ENCODE peak calls at places on chromosomes 6 and 20, in nine cellular contexts. One of them, this sample, is unnamed.
A peak's percentile ranks its signal among the peaks of the same experiment; 100 is the strongest.

GRCh38 chr6:129954749-129955431 is 63.5 kb upstream of the L3MBTL3 start:
- DNase-seq in A549: no peak
- DNase-seq in K562: no peak
- DNase-seq in WTC11: no peak
- DNase-seq in H1: no peak
- DNase-seq in endothelial cell of umbilical vein: no peak
- DNase-seq in HCT116: no peak
- DNase-seq in HepG2: no peak
- DNase-seq in SK-N-SH: no peak
- DNase-seq in this sample: no peak

GRCh38 chr6:88577461-88577860 is 386.0 kb downstream of the RNGTT start:
- DNase-seq in WTC11: no peak
- DNase-seq in H1: no peak
- DNase-seq in A549: no peak
- DNase-seq in HepG2: no peak
- DNase-seq in SK-N-SH: no peak
- DNase-seq in endothelial cell of umbilical vein: no peak
- DNase-seq in K562: no peak
- DNase-seq in HCT116: no peak
- DNase-seq in this sample: no peak

GRCh38 chr20:49505518-49505917 is 23.1 kb upstream of the KCNB1 start:
- DNase-seq in HCT116: no peak
- DNase-seq in A549: no peak
- DNase-seq in WTC11: peak; percentile 66
- DNase-seq in H1: peak; percentile 75
- DNase-seq in endothelial cell of umbilical vein: peak; percentile 47
- DNase-seq in K562: no peak
- DNase-seq in SK-N-SH: peak; percentile 78
- DNase-seq in HepG2: no peak
- DNase-seq in this sample: no peak

GRCh38 chr6:21022343-21023107 is 488.3 kb downstream of the CDKAL1 start:
- DNase-seq in HCT116: peak; percentile 85
- DNase-seq in WTC11: no peak
- DNase-seq in HepG2: peak; percentile 87
- DNase-seq in SK-N-SH: no peak
- DNase-seq in H1: no peak
- DNase-seq in A549: no peak
- DNase-seq in K562: no peak
- DNase-seq in endothelial cell of umbilical vein: peak; percentile 92
- DNase-seq in this sample: peak; percentile 90

GRCh38 chr6:134000443-134000842 is 47.4 kb downstream of the TBPL1 start:
- DNase-seq in K562: no peak
- DNase-seq in endothelial cell of umbilical vein: no peak
- DNase-seq in WTC11: no peak
- DNase-seq in HepG2: no peak
- DNase-seq in A549: no peak
- DNase-seq in HCT116: no peak
- DNase-seq in H1: no peak
- DNase-seq in SK-N-SH: no peak
- DNase-seq in this sample: no peak

GRCh38 chr6:62150048-62150663 is 135.9 kb downstream of the KHDRBS2 start:
- DNase-seq in endothelial cell of umbilical vein: no peak
- DNase-seq in A549: peak; percentile 0
- DNase-seq in H1: no peak
- DNase-seq in WTC11: no peak
- DNase-seq in HCT116: peak; percentile 6
- DNase-seq in HepG2: peak; percentile 72
- DNase-seq in SK-N-SH: peak; percentile 29
- DNase-seq in K562: peak; percentile 17
- DNase-seq in this sample: no peak

GRCh38 chr6:152635949-152636674 is 1.1 kb downstream of the SYNE1 start:
- DNase-seq in K562: no peak
- DNase-seq in A549: no peak
- DNase-seq in endothelial cell of umbilical vein: peak; percentile 10
- DNase-seq in WTC11: peak; percentile 24
- DNase-seq in HCT116: no peak
- DNase-seq in SK-N-SH: peak; percentile 56
- DNase-seq in HepG2: no peak
- DNase-seq in H1: peak; percentile 59
- DNase-seq in this sample: no peak

GRCh38 chr6:53827485-53827884 is 32.7 kb downstream of the LRRC1 start:
- DNase-seq in HCT116: no peak
- DNase-seq in K562: no peak
- DNase-seq in HepG2: no peak
- DNase-seq in endothelial cell of umbilical vein: no peak
- DNase-seq in A549: no peak
- DNase-seq in H1: no peak
- DNase-seq in WTC11: no peak
- DNase-seq in SK-N-SH: no peak
- DNase-seq in this sample: no peak

GRCh38 chr20:25860531-25861150 is 164.0 kb upstream of the ZNF337 start:
- DNase-seq in endothelial cell of umbilical vein: no peak
- DNase-seq in HepG2: no peak
- DNase-seq in WTC11: no peak
- DNase-seq in H1: no peak
- DNase-seq in K562: no peak
- DNase-seq in A549: no peak
- DNase-seq in SK-N-SH: no peak
- DNase-seq in HCT116: no peak
- DNase-seq in this sample: no peak

GRCh38 chr6:49637333-49637698 is 677 bp upstream of the RHAG start:
- DNase-seq in WTC11: no peak
- DNase-seq in SK-N-SH: no peak
- DNase-seq in A549: no peak
- DNase-seq in endothelial cell of umbilical vein: no peak
- DNase-seq in HepG2: no peak
- DNase-seq in K562: no peak
- DNase-seq in H1: no peak
- DNase-seq in HCT116: no peak
- DNase-seq in this sample: no peak

GRCh38 chr20:41213150-41213820 is 75.9 kb downstream of the PLCG1 start:
- DNase-seq in A549: no peak
- DNase-seq in K562: no peak
- DNase-seq in H1: no peak
- DNase-seq in endothelial cell of umbilical vein: peak; percentile 22
- DNase-seq in HCT116: no peak
- DNase-seq in WTC11: no peak
- DNase-seq in SK-N-SH: peak; percentile 23
- DNase-seq in HepG2: no peak
- DNase-seq in this sample: no peak

GRCh38 chr6:1296079-1296478 is 15.8 kb upstream of the FOXQ1 start:
- DNase-seq in A549: no peak
- DNase-seq in H1: no peak
- DNase-seq in endothelial cell of umbilical vein: no peak
- DNase-seq in SK-N-SH: no peak
- DNase-seq in K562: no peak
- DNase-seq in WTC11: no peak
- DNase-seq in HCT116: no peak
- DNase-seq in HepG2: no peak
- DNase-seq in this sample: no peak

GRCh38 chr6:1295420-1295819 is 16.5 kb upstream of the FOXQ1 start:
- DNase-seq in WTC11: no peak
- DNase-seq in K562: no peak
- DNase-seq in HCT116: no peak
- DNase-seq in SK-N-SH: no peak
- DNase-seq in endothelial cell of umbilical vein: no peak
- DNase-seq in H1: no peak
- DNase-seq in A549: no peak
- DNase-seq in HepG2: no peak
- DNase-seq in this sample: no peak

GRCh38 chr6:1296542-1296941 is 15.4 kb upstream of the FOXQ1 start:
- DNase-seq in H1: no peak
- DNase-seq in HepG2: no peak
- DNase-seq in endothelial cell of umbilical vein: no peak
- DNase-seq in A549: no peak
- DNase-seq in WTC11: no peak
- DNase-seq in HCT116: no peak
- DNase-seq in K562: no peak
- DNase-seq in SK-N-SH: no peak
- DNase-seq in this sample: no peak

GRCh38 chr6:1298768-1299167 is 13.1 kb upstream of the FOXQ1 start:
- DNase-seq in A549: no peak
- DNase-seq in HCT116: no peak
- DNase-seq in endothelial cell of umbilical vein: no peak
- DNase-seq in K562: no peak
- DNase-seq in WTC11: no peak
- DNase-seq in H1: no peak
- DNase-seq in HepG2: no peak
- DNase-seq in SK-N-SH: no peak
- DNase-seq in this sample: no peak

DNA sequence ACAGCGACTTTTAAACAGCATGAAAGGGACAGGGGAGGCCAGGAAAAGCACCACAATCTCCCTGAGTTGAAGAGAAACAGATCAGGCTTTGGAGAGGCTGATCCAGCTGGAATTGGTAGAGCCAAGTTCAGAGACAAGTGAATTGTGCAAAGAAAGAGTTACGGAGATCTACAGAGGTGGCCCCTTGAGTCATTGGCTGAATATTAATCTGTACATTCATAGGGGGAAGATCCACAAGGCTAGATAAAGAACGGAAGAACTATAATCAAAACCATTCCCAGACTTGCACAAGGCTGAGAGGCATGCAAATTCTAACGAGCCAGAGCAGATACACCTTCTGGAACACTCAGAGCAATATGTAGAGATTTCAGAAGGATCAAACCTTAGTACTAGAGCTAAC is 14.2 kb upstream of the FOXQ1 start:
- DNase-seq in endothelial cell of umbilical vein: no peak
- DNase-seq in K562: no peak
- DNase-seq in WTC11: no peak
- DNase-seq in A549: peak; percentile 47
- DNase-seq in SK-N-SH: no peak
- DNase-seq in HCT116: no peak
- DNase-seq in HepG2: no peak
- DNase-seq in H1: no peak
- DNase-seq in this sample: no peak
- TF ChIP-seq MAX in endothelial cell of umbilical vein: no peak
- TF ChIP-seq MAX in K562: no peak
- TF ChIP-seq MAX in WTC11: no peak
- TF ChIP-seq MAX in A549: no peak
- TF ChIP-seq MAX in SK-N-SH: no peak
- TF ChIP-seq MAX in HCT116: no peak
- TF ChIP-seq MAX in HepG2: no peak
- TF ChIP-seq MAX in H1: no peak
- TF ChIP-seq MAX in this sample: no peak

GRCh38 chr6:106973018-106973840 is 1.3 kb downstream of the CD24 start:
- DNase-seq in endothelial cell of umbilical vein: no peak
- DNase-seq in A549: peak; percentile 33
- DNase-seq in H1: no peak
- DNase-seq in WTC11: peak; percentile 49
- DNase-seq in SK-N-SH: peak; percentile 79
- DNase-seq in HCT116: no peak
- DNase-seq in HepG2: no peak
- DNase-seq in K562: no peak
- DNase-seq in this sample: no peak
- TF ChIP-seq MAX in endothelial cell of umbilical vein: no peak
- TF ChIP-seq MAX in A549: no peak
- TF ChIP-seq MAX in H1: no peak
- TF ChIP-seq MAX in WTC11: no peak
- TF ChIP-seq MAX in SK-N-SH: no peak
- TF ChIP-seq MAX in HCT116: no peak
- TF ChIP-seq MAX in HepG2: no peak
- TF ChIP-seq MAX in K562: no peak
- TF ChIP-seq MAX in this sample: no peak

GRCh38 chr20:57619053-57619831 is 984 bp downstream of the ZBP1 start:
- DNase-seq in HepG2: no peak
- DNase-seq in WTC11: no peak
- DNase-seq in A549: no peak
- DNase-seq in HCT116: no peak
- DNase-seq in H1: peak; percentile 26
- DNase-seq in endothelial cell of umbilical vein: no peak
- DNase-seq in SK-N-SH: no peak
- DNase-seq in K562: no peak
- DNase-seq in this sample: peak; percentile 93
- TF ChIP-seq MAX in HepG2: no peak
- TF ChIP-seq MAX in WTC11: no peak
- TF ChIP-seq MAX in A549: no peak
- TF ChIP-seq MAX in HCT116: no peak
- TF ChIP-seq MAX in H1: no peak
- TF ChIP-seq MAX in endothelial cell of umbilical vein: no peak
- TF ChIP-seq MAX in SK-N-SH: no peak
- TF ChIP-seq MAX in K562: no peak
- TF ChIP-seq MAX in this sample: no peak

GRCh38 chr20:62780204-62780603 is 16.1 kb upstream of the MRGBP start:
- DNase-seq in SK-N-SH: no peak
- DNase-seq in WTC11: no peak
- DNase-seq in H1: no peak
- DNase-seq in HepG2: no peak
- DNase-seq in A549: no peak
- DNase-seq in K562: no peak
- DNase-seq in HCT116: no peak
- DNase-seq in endothelial cell of umbilical vein: no peak
- DNase-seq in this sample: no peak

GRCh38 chr20:62782893-62783278 is 13.4 kb upstream of the MRGBP start:
- DNase-seq in SK-N-SH: no peak
- DNase-seq in HCT116: no peak
- DNase-seq in H1: no peak
- DNase-seq in endothelial cell of umbilical vein: no peak
- DNase-seq in WTC11: no peak
- DNase-seq in A549: no peak
- DNase-seq in K562: no peak
- DNase-seq in HepG2: no peak
- DNase-seq in this sample: no peak

GRCh38 chr20:62784497-62784896 is 11.8 kb upstream of the MRGBP start:
- DNase-seq in SK-N-SH: no peak
- DNase-seq in H1: no peak
- DNase-seq in endothelial cell of umbilical vein: no peak
- DNase-seq in A549: no peak
- DNase-seq in HCT116: no peak
- DNase-seq in K562: no peak
- DNase-seq in HepG2: no peak
- DNase-seq in WTC11: no peak
- DNase-seq in this sample: no peak

GRCh38 chr20:62780696-62781095 is 15.6 kb upstream of the MRGBP start:
- DNase-seq in HepG2: no peak
- DNase-seq in SK-N-SH: no peak
- DNase-seq in K562: no peak
- DNase-seq in H1: no peak
- DNase-seq in HCT116: no peak
- DNase-seq in endothelial cell of umbilical vein: no peak
- DNase-seq in WTC11: no peak
- DNase-seq in A549: no peak
- DNase-seq in this sample: no peak

DNA sequence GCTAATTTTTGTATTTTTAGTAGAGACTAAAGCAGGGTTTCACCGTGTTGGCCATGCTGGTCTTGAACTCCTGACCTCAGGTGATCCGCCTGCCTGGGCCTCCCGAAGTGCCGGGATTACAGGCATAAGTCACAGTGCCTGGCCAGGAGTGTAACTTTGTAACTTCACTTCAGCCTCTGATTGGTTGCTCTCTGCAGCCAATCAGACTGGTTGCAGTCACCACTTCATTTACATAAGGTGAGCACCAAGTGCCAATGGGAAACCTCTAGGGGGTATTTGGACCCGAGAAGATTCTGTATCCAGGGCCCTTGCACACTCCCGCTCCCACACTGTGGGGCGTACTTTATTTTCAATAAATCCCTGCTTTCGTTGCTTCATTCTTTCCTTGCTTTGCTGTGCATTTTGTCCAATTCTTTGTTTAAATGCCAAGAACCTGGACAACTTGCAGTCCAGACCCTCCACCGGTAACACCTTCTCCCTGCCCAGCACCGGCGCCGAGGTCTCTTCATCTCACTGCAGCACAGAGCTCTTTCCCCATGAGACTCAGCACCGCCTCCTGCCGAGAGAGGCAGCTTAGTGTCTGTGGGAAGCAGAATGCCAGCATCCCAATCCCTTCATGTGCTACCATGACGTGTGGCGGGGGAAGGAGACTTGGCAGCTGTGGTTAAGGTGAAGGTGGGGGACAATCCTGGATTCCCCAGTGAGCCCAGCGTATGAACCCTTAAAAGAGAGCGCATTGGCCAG is 14.0 kb upstream of the MRGBP start:
- DNase-seq in HCT116: no peak
- DNase-seq in WTC11: peak; percentile 55
- DNase-seq in endothelial cell of umbilical vein: no peak
- DNase-seq in HepG2: peak; percentile 53
- DNase-seq in SK-N-SH: no peak
- DNase-seq in K562: no peak
- DNase-seq in A549: no peak
- DNase-seq in H1: no peak
- DNase-seq in this sample: no peak
- TF ChIP-seq MAX in HCT116: no peak
- TF ChIP-seq MAX in WTC11: no peak
- TF ChIP-seq MAX in endothelial cell of umbilical vein: no peak
- TF ChIP-seq MAX in HepG2: no peak
- TF ChIP-seq MAX in SK-N-SH: no peak
- TF ChIP-seq MAX in K562: no peak
- TF ChIP-seq MAX in A549: no peak
- TF ChIP-seq MAX in H1: no peak
- TF ChIP-seq MAX in this sample: no peak